ENCODE peak calls at places on chromosomes 2 and 18, in eight cellular contexts. D is amniotic epithelial cell, G is GM04503, J is NCI-H146, M is breast epithelium, T is uterus, O is COR-L47, A is SHP77. R is an unnamed sample.

GRCh38 chr18:41072946-41073345 is 882.1 kb upstream of the PIK3C3 start:
- DNase-seq in T (no peak), M (no peak), G (no peak), D (no peak), A (no peak), J (no peak), O (no peak), R (no peak)

GRCh38 chr2:164145093-164145987 is 409.5 kb upstream of the FIGN start:
- DNase-seq in T (no peak), D (peak; percentile 87), A (no peak), J (no peak), G (no peak), O (no peak), M (no peak), R (peak; percentile 10)

GRCh38 chr2:129752686-129753085 is 226.8 kb upstream of the RAB6C start:
- DNase-seq in J (no peak), T (no peak), A (no peak), D (no peak), M (no peak), G (no peak), O (no peak), R (no peak)

GRCh38 chr2:65343381-65343780 is 89.0 kb downstream of the SPRED2 start:
- DNase-seq in G (no peak), A (no peak), O (no peak), M (no peak), J (no peak), T (no peak), D (no peak), R (no peak)

GRCh38 chr18:383135-383534 is 115.3 kb upstream of the THOC1 start:
- DNase-seq in A (no peak), O (no peak), M (no peak), G (no peak), D (no peak), J (no peak), T (no peak), R (no peak)

GRCh38 chr2:11738589-11739436 is 7.6 kb upstream of the LPIN1 start:
- DNase-seq in G (peak; percentile 66), D (peak; percentile 90), T (peak; percentile 95), O (peak; percentile 28), A (peak; percentile 84), M (no peak), J (peak; percentile 44), R (peak; percentile 86)

GRCh38 chr2:141555876-141556470 is 574.8 kb downstream of the LRP1B start:
- DNase-seq in O (no peak), M (no peak), D (peak; percentile 60), T (no peak), G (no peak), A (no peak), J (no peak), R (no peak)

GRCh38 chr2:18630101-18630500 is 40.7 kb upstream of the NT5C1B start:
- DNase-seq in J (no peak), A (no peak), M (no peak), O (no peak), T (no peak), D (peak; percentile 77), G (no peak), R (no peak)

GRCh38 chr2:190277234-190278112 is 42.2 kb downstream of the HIBCH start:
- DNase-seq in O (peak; percentile 13), M (no peak), T (no peak), A (no peak), D (peak; percentile 59), G (no peak), J (no peak), R (peak; percentile 14)

GRCh38 chr2:171711351-171711750 is 24.1 kb downstream of the DYNC1I2 start:
- DNase-seq in A (no peak), O (no peak), D (no peak), G (no peak), J (no peak), M (no peak), T (no peak), R (no peak)

GRCh38 chr18:55430026-55430425 is 158.0 kb downstream of the TCF4 start:
- DNase-seq in G (no peak), J (no peak), O (no peak), A (no peak), T (no peak), D (peak; percentile 37), M (no peak), R (no peak)

GRCh38 chr2:186771850-186772463 is 77.0 kb downstream of the ZSWIM2 start:
- DNase-seq in D (no peak), O (peak; percentile 76), A (no peak), G (no peak), T (no peak), J (peak; percentile 87), M (peak; percentile 61), R (no peak)

GRCh38 chr2:20438334-20439192 is 8.3 kb upstream of the RHOB start:
- DNase-seq in G (no peak), J (peak; percentile 58), M (no peak), D (peak; percentile 92), A (peak; percentile 42), T (no peak), O (no peak), R (no peak)

GRCh38 chr2:233449071-233449901 is 95.0 kb downstream of the DGKD start:
- DNase-seq in M (peak; percentile 43), J (no peak), A (no peak), D (peak; percentile 37), O (peak; percentile 8), T (peak; percentile 16), G (no peak), R (peak; percentile 24)

GRCh38 chr2:71534201-71534600 is 80.8 kb downstream of the DYSF start:
- DNase-seq in T (no peak), D (no peak), G (no peak), A (no peak), J (no peak), O (no peak), M (peak; percentile 22), R (no peak)

GRCh38 chr2:190477563-190478454 is 56.7 kb downstream of the NEMP2 start:
- DNase-seq in M (no peak), D (peak; percentile 20), O (no peak), G (no peak), A (peak; percentile 54), T (no peak), J (no peak), R (no peak)